ENCODE peak calls at places on chromosomes 2 and 18, in four cellular contexts. Z is GM12892, E is psoas muscle, S is NCI-H187 treated with DMSO at 0.1 percent for 48 hours. G is an unnamed sample.

GRCh38 chr2:240685771-240686371 is 3.2 kb upstream of the AQP12B start:
- DNase-seq in Z (peak), E (no peak), S (no peak), G (no peak)

GRCh38 chr2:129849559-129850160 is 129.8 kb upstream of the RAB6C start:
- DNase-seq in Z (no peak), S (peak), E (no peak), G (peak)

GRCh38 chr18:48832961-48833700 is 117.6 kb downstream of the SMAD7 start:
- DNase-seq in Z (no peak), E (no peak), S (no peak), G (peak)

GRCh38 chr18:62999392-62999791 is 284.1 kb downstream of the PHLPP1 start:
- DNase-seq in S (no peak), Z (no peak), E (peak), G (peak)

GRCh38 chr2:46970334-46971288 is 55.0 kb upstream of the MCFD2 start:
- DNase-seq in E (peak), Z (no peak), S (no peak), G (peak)

GRCh38 chr2:172373761-172374160 is 53.6 kb upstream of the ITGA6 start:
- DNase-seq in Z (no peak), E (no peak), S (no peak), G (peak)

GRCh38 chr2:198483046-198483445 is 678.7 kb downstream of the PLCL1 start:
- DNase-seq in E (no peak), Z (no peak), S (no peak), G (peak)

GRCh38 chr2:43293744-43294695 is 67.6 kb upstream of the ZFP36L2 start:
- DNase-seq in S (no peak), E (no peak), Z (peak), G (peak)

GRCh38 chr18:21914739-21915319 is 174.2 kb downstream of the MIB1 start:
- DNase-seq in E (no peak), Z (no peak), S (no peak), G (peak)

GRCh38 chr18:37985126-37985525 is 419.5 kb upstream of the CELF4 start:
- DNase-seq in E (no peak), S (no peak), Z (no peak), G (no peak)

GRCh38 chr2:64105676-64106461 is 38.4 kb downstream of the PELI1 start:
- DNase-seq in Z (no peak), E (no peak), S (no peak), G (no peak)

GRCh38 chr18:79460445-79461300 is 64.9 kb downstream of the NFATC1 start:
- DNase-seq in Z (peak), E (no peak), S (no peak), G (no peak)

GRCh38 chr2:229268626-229269025 is 2.5 kb downstream of the PID1 start:
- DNase-seq in E (no peak), Z (no peak), S (no peak), G (peak)

GRCh38 chr2:52861606-52862005 is 906.0 kb upstream of the CHAC2 start:
- DNase-seq in E (no peak), Z (no peak), S (no peak), G (no peak)

GRCh38 chr2:241867776-241868420 is 1.6 kb upstream of the RTP5 start:
- DNase-seq in S (no peak), E (peak), Z (no peak), G (no peak)

GRCh38 chr18:51133580-51134160 is 63.8 kb downstream of the MEX3C start:
- DNase-seq in E (peak), S (no peak), Z (no peak), G (no peak)

GRCh38 chr2:66443183-66443976 is 8.5 kb downstream of the MEIS1 start:
- DNase-seq in Z (no peak), E (no peak), S (no peak), G (no peak)

GRCh38 chr2:148552675-148553331 is 91.7 kb upstream of the EPC2 start:
- DNase-seq in E (no peak), S (peak), Z (no peak), G (peak)

GRCh38 chr2:86492057-86492456 is 50.9 kb downstream of the KDM3A start:
- DNase-seq in E (no peak), S (no peak), Z (no peak), G (no peak)

GRCh38 chr18:42781298-42781815 is 334.1 kb downstream of the RIT2 start:
- DNase-seq in Z (no peak), E (no peak), S (no peak), G (no peak)

GRCh38 chr18:72152935-72153334 is 391.2 kb downstream of the CBLN2 start:
- DNase-seq in Z (no peak), E (no peak), S (no peak), G (no peak)

GRCh38 chr2:49770919-49771318 is 616.6 kb upstream of the FSHR start:
- DNase-seq in E (no peak), S (no peak), Z (no peak), G (no peak)

GRCh38 chr2:170455617-170456426 is 259.3 kb upstream of the SP5 start:
- DNase-seq in S (no peak), Z (no peak), E (no peak), G (no peak)

GRCh38 chr2:55090702-55091101 is 40.5 kb upstream of the RTN4 start:
- DNase-seq in E (no peak), Z (no peak), S (no peak), G (peak)

GRCh38 chr18:45645610-45646009 is 30.3 kb downstream of the SLC14A2 start:
- DNase-seq in Z (no peak), E (no peak), S (no peak), G (no peak)

GRCh38 chr2:129767346-129767745 is 212.1 kb upstream of the RAB6C start:
- DNase-seq in Z (no peak), E (no peak), S (no peak), G (no peak)

GRCh38 chr18:13471971-13472628 is 253.5 kb downstream of the LDLRAD4 start:
- DNase-seq in Z (no peak), E (no peak), S (no peak), G (no peak)